ENCODE peak calls at places on chromosome 6, in five cellular contexts. Y, V, P, F and B are unnamed samples. For H3K4me1, the result is how much of the 10 kb centered on the place peaks cover.

GRCh38 chr6:143196525-143197225 is 136.0 kb downstream of the AIG1 start:
- DNase-seq in Y (no peak), V (no peak), P (no peak), F (no peak), B (peak)

GRCh38 chr6:57216235-57217101 is 5.6 kb downstream of the RAB23 start:
- DNase-seq in Y (no peak), V (no peak), P (no peak), F (no peak), B (no peak)

GRCh38 chr6:16264785-16265184 is 26.4 kb downstream of the GMPR start:
- DNase-seq in Y (no peak), V (no peak), P (no peak), F (no peak), B (no peak)

GRCh38 chr6:169975701-169976100 is 224.3 kb downstream of the ERMARD start:
- DNase-seq in Y (no peak), V (no peak), P (peak), F (no peak), B (no peak)

GRCh38 chr6:140153703-140154102 is 779.3 kb upstream of the CITED2 start:
- DNase-seq in Y (no peak), V (no peak), P (no peak), F (no peak), B (no peak)

GRCh38 chr6:44126320-44127149 is 717 bp downstream of the MRPL14 start:
- DNase-seq in Y (peak), V (peak), P (peak), F (peak), B (peak)

GRCh38 chr6:111848262-111848661 is 25.0 kb downstream of the FYN start:
- DNase-seq in Y (no peak), V (no peak), P (no peak), F (no peak), B (no peak)

GRCh38 chr6:53302678-53303360 is 45.9 kb downstream of the ELOVL5 start:
- DNase-seq in Y (peak), V (no peak), P (no peak), F (no peak), B (peak)

GRCh38 chr6:12891595-12891994 is 175.0 kb downstream of the PHACTR1 start:
- DNase-seq in Y (no peak), V (no peak), P (no peak), F (no peak), B (no peak)

GRCh38 chr6:139540276-139540675 is 165.8 kb upstream of the CITED2 start:
- DNase-seq in Y (no peak), V (no peak), P (no peak), F (no peak), B (peak)

GRCh38 chr6:143842468-143842901 is 653 bp upstream of the LTV1 start:
- DNase-seq in Y (no peak), V (no peak), P (no peak), F (no peak), B (no peak)

GRCh38 chr6:127914240-127914639 is 13.4 kb upstream of the THEMIS start:
- DNase-seq in Y (no peak), V (no peak), P (no peak), F (no peak), B (no peak)

GRCh38 chr6:33017694-33018353 is 8.4 kb upstream of the HLA-DOA start:
- DNase-seq in Y (no peak), V (no peak), P (no peak), F (no peak), B (no peak)

GRCh38 chr6:144350176-144350575 is 65.0 kb downstream of the UTRN start:
- DNase-seq in Y (no peak), V (peak), P (no peak), F (no peak), B (no peak)

GRCh38 chr6:158572653-158573541 is 13.0 kb downstream of the TMEM181 start:
- DNase-seq in Y (no peak), V (no peak), P (no peak), F (no peak), B (no peak)
- H3K4me1 ChIP-seq in Y (under half), V (under half), P (under half), F (under half), B (under half)

GRCh38 chr6:122571888-122572287 is 38.3 kb upstream of the PKIB start:
- DNase-seq in Y (no peak), V (no peak), P (no peak), F (no peak), B (no peak)
- H3K4me3 ChIP-seq in Y (no peak), V (no peak), P (no peak), F (no peak), B (no peak)

GRCh38 chr6:35599761-35600658 is 87.3 kb upstream of the TULP1 start:
- DNase-seq in Y (no peak), V (no peak), P (no peak), F (no peak), B (no peak)
- H3K4me1 ChIP-seq in Y (half or more), V (under half), P (under half), F (under half), B (half or more)

DNA sequence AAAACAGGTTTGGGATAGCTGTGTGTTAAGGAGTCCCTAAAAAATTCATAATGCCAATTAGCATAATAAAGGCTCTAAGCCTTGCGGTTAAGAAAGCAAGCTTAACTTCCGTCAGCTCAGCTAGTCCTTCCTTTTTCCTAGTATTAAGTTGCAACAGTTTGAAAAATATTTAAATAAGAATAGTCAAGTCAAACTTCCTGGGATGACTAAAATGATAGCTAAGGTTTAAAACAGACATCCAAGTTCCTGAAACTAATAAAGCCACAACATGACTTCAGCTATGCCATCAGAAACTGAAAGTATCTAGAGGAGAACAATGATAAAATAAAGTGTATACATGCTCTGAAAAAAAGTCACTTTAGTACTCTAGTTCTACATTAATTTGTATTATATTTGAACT is 3.4 kb downstream of the AKIRIN2 start:
- DNase-seq in Y (no peak), V (peak), P (no peak), F (no peak), B (peak)
- H3K4me3 ChIP-seq in Y (peak), V (peak), P (peak), F (peak), B (peak)

DNA sequence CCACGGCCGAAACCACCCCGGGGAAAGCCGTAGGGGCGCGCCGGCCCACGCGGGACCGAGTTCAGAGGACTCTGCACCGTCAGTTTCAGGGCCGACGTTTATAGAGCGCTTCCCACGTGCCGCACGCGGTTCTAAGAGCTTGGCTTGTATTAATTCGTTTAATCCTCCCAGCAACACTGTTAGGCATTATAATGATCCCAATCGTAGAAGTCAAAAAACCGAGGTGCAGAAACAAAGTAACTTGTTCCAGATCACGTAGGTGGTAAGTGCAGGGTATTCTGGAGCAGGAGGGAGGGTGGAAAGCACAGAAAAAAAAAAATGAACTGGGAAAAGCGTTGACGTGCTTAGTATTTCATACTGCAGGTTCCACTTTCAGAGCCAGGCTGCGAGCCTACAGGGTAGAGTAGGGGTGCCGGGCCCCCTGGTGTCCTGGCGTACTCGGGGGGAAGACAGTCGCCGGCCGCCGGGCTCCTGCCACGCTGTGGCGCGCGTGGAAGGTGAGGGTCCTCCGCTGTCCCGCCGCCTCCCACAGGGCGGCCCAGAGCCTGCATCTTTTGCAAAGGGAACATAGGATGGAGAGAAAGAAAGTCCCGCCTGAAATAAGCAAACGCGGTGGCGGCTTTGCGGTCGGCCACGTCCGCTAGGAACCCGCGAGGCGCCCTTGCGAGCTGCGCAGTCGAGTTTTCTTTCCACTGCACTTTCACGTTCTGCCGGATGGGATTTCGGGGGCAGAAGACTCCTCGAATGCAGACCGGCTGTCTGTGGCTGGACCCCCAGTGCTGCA is 10.2 kb upstream of the FOXF2 start:
- DNase-seq in Y (no peak), V (no peak), P (no peak), F (no peak), B (no peak)
- H3K4me1 ChIP-seq in Y (under half), V (under half), P (under half), F (under half), B (under half)